ENCODE peak calls at places on chromosomes 4 and X, in five cellular contexts. One of them, this sample, is unnamed.

GRCh38 chr4:128393111-128393704 is 105.6 kb upstream of the PGRMC2 start:
- DNase-seq in stomach: no peak
- DNase-seq in cardiac muscle cell: peak; percentile 82
- DNase-seq in heart left ventricle: peak; percentile 37
- DNase-seq in lower lobe of right lung: no peak
- DNase-seq in this sample: no peak

GRCh38 chrX:15838017-15838416 is 16.6 kb downstream of the AP1S2 start:
- DNase-seq in lower lobe of right lung: no peak
- DNase-seq in stomach: no peak
- DNase-seq in cardiac muscle cell: no peak
- DNase-seq in heart left ventricle: no peak
- DNase-seq in this sample: no peak

GRCh38 chr4:23364167-23364566 is 525.7 kb downstream of the PPARGC1A start:
- DNase-seq in heart left ventricle: no peak
- DNase-seq in stomach: no peak
- DNase-seq in cardiac muscle cell: no peak
- DNase-seq in lower lobe of right lung: no peak
- DNase-seq in this sample: no peak

GRCh38 chrX:136665258-136665900 is 17.4 kb downstream of the CD40LG start:
- DNase-seq in stomach: no peak
- DNase-seq in cardiac muscle cell: no peak
- DNase-seq in lower lobe of right lung: no peak
- DNase-seq in heart left ventricle: no peak
- DNase-seq in this sample: no peak

GRCh38 chr4:186137193-186137792 is 32.8 kb downstream of the FAM149A start:
- DNase-seq in lower lobe of right lung: no peak
- DNase-seq in stomach: no peak
- DNase-seq in cardiac muscle cell: peak; percentile 33
- DNase-seq in heart left ventricle: no peak
- DNase-seq in this sample: no peak

GRCh38 chr4:1344696-1345095 is 2.3 kb upstream of the UVSSA start:
- DNase-seq in stomach: no peak
- DNase-seq in heart left ventricle: peak; percentile 5
- DNase-seq in cardiac muscle cell: no peak
- DNase-seq in lower lobe of right lung: peak; percentile 53
- DNase-seq in this sample: no peak

GRCh38 chr4:8252301-8253173 is 17.0 kb upstream of the HTRA3 start:
- DNase-seq in heart left ventricle: no peak
- DNase-seq in stomach: no peak
- DNase-seq in cardiac muscle cell: peak; percentile 37
- DNase-seq in lower lobe of right lung: no peak
- DNase-seq in this sample: no peak

GRCh38 chr4:101175896-101176676 is 171.2 kb downstream of the PPP3CA start:
- DNase-seq in lower lobe of right lung: no peak
- DNase-seq in stomach: no peak
- DNase-seq in heart left ventricle: peak; percentile 40
- DNase-seq in cardiac muscle cell: peak; percentile 21
- DNase-seq in this sample: no peak

GRCh38 chr4:80197132-80197573 is at the start of gene PRDM8:
- DNase-seq in cardiac muscle cell: no peak
- DNase-seq in lower lobe of right lung: no peak
- DNase-seq in heart left ventricle: no peak
- DNase-seq in stomach: no peak
- DNase-seq in this sample: no peak

GRCh38 chr4:89752932-89753598 is 83.9 kb downstream of the SNCA start:
- DNase-seq in heart left ventricle: no peak
- DNase-seq in stomach: no peak
- DNase-seq in lower lobe of right lung: no peak
- DNase-seq in cardiac muscle cell: no peak
- DNase-seq in this sample: no peak

GRCh38 chrX:3962511-3963350 is 249.3 kb upstream of the PRKX start:
- DNase-seq in cardiac muscle cell: peak; percentile 45
- DNase-seq in lower lobe of right lung: no peak
- DNase-seq in stomach: no peak
- DNase-seq in heart left ventricle: no peak
- DNase-seq in this sample: no peak

GRCh38 chr4:173857828-173858227 is 327.8 kb upstream of the HAND2 start:
- DNase-seq in heart left ventricle: no peak
- DNase-seq in stomach: no peak
- DNase-seq in lower lobe of right lung: no peak
- DNase-seq in cardiac muscle cell: no peak
- DNase-seq in this sample: no peak

GRCh38 chr4:164177753-164178152 is 576.2 kb upstream of the SMIM31 start:
- DNase-seq in stomach: no peak
- DNase-seq in cardiac muscle cell: no peak
- DNase-seq in heart left ventricle: no peak
- DNase-seq in lower lobe of right lung: no peak
- DNase-seq in this sample: no peak

GRCh38 chrX:65601530-65602281 is 65.7 kb upstream of the MSN start:
- DNase-seq in lower lobe of right lung: peak; percentile 82
- DNase-seq in stomach: peak; percentile 80
- DNase-seq in cardiac muscle cell: no peak
- DNase-seq in heart left ventricle: peak; percentile 92
- DNase-seq in this sample: peak; percentile 5

GRCh38 chr4:165827018-165827417 is 46.0 kb upstream of the TLL1 start:
- DNase-seq in cardiac muscle cell: no peak
- DNase-seq in stomach: no peak
- DNase-seq in lower lobe of right lung: no peak
- DNase-seq in heart left ventricle: no peak
- DNase-seq in this sample: no peak
- TF ChIP-seq CTCF in cardiac muscle cell: no peak
- TF ChIP-seq CTCF in stomach: no peak
- TF ChIP-seq CTCF in lower lobe of right lung: no peak
- TF ChIP-seq CTCF in heart left ventricle: no peak
- TF ChIP-seq CTCF in this sample: no peak

GRCh38 chrX:49164589-49165360 is 2.2 kb downstream of the MAGIX start:
- DNase-seq in heart left ventricle: no peak
- DNase-seq in lower lobe of right lung: no peak
- DNase-seq in stomach: no peak
- DNase-seq in cardiac muscle cell: no peak
- DNase-seq in this sample: no peak

GRCh38 chrX:49160908-49161307 is 1.6 kb upstream of the MAGIX start:
- DNase-seq in heart left ventricle: no peak
- DNase-seq in stomach: no peak
- DNase-seq in lower lobe of right lung: no peak
- DNase-seq in cardiac muscle cell: no peak
- DNase-seq in this sample: no peak

GRCh38 chrX:49165901-49166881 is 3.6 kb downstream of the MAGIX start:
- DNase-seq in cardiac muscle cell: peak; percentile 84
- DNase-seq in lower lobe of right lung: peak; percentile 86
- DNase-seq in heart left ventricle: peak; percentile 88
- DNase-seq in stomach: peak; percentile 66
- DNase-seq in this sample: peak; percentile 37

GRCh38 chrX:49163555-49164419 is 1.2 kb downstream of the MAGIX start:
- DNase-seq in heart left ventricle: peak; percentile 92
- DNase-seq in lower lobe of right lung: peak; percentile 91
- DNase-seq in cardiac muscle cell: peak; percentile 81
- DNase-seq in stomach: peak; percentile 86
- DNase-seq in this sample: no peak

GRCh38 chrX:49162620-49163019 is at the start of gene MAGIX:
- DNase-seq in cardiac muscle cell: no peak
- DNase-seq in stomach: peak; percentile 71
- DNase-seq in heart left ventricle: no peak
- DNase-seq in lower lobe of right lung: no peak
- DNase-seq in this sample: no peak
- H3K27me3 ChIP-seq in cardiac muscle cell: no peaks in the 10 kb centered on the region
- H3K27me3 ChIP-seq in stomach: no peaks in the 10 kb centered on the region
- H3K27me3 ChIP-seq in heart left ventricle: no peaks in the 10 kb centered on the region
- H3K27me3 ChIP-seq in lower lobe of right lung: no peaks in the 10 kb centered on the region
- H3K27me3 ChIP-seq in this sample: no peaks in the 10 kb centered on the region

DNA sequence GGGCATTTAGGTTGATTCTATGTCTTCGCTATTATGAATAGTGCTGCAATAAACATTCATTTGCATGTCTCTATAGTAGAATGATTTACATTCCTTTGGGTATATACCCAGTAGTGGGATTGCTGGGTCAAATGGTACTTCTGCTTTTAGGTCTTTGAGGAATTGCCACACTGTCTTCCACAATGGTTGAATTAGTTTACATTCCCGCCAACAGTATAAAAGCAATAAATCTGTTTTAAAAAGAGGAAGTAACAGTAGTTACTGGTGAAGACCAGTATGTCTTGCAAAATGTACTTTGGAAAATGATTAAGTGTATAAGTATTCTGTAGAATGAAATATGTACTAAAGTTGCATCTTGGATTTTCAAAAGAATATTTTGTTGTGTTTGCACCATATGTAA is 77.3 kb downstream of the SHROOM4 start:
- DNase-seq in cardiac muscle cell: no peak
- DNase-seq in lower lobe of right lung: no peak
- DNase-seq in stomach: no peak
- DNase-seq in heart left ventricle: no peak
- DNase-seq in this sample: no peak
- TF ChIP-seq CTCF in cardiac muscle cell: no peak
- TF ChIP-seq CTCF in lower lobe of right lung: no peak
- TF ChIP-seq CTCF in stomach: no peak
- TF ChIP-seq CTCF in heart left ventricle: no peak
- TF ChIP-seq CTCF in this sample: no peak

GRCh38 chrX:49256268-49256995 is 8.1 kb downstream of the FOXP3 start:
- DNase-seq in stomach: no peak
- DNase-seq in lower lobe of right lung: no peak
- DNase-seq in heart left ventricle: no peak
- DNase-seq in cardiac muscle cell: no peak
- DNase-seq in this sample: no peak
- H3K27me3 ChIP-seq in stomach: no peaks in the 10 kb centered on the region
- H3K27me3 ChIP-seq in lower lobe of right lung: no peaks in the 10 kb centered on the region
- H3K27me3 ChIP-seq in heart left ventricle: no peaks in the 10 kb centered on the region
- H3K27me3 ChIP-seq in cardiac muscle cell: no peaks in the 10 kb centered on the region
- H3K27me3 ChIP-seq in this sample: no peaks in the 10 kb centered on the region

DNA sequence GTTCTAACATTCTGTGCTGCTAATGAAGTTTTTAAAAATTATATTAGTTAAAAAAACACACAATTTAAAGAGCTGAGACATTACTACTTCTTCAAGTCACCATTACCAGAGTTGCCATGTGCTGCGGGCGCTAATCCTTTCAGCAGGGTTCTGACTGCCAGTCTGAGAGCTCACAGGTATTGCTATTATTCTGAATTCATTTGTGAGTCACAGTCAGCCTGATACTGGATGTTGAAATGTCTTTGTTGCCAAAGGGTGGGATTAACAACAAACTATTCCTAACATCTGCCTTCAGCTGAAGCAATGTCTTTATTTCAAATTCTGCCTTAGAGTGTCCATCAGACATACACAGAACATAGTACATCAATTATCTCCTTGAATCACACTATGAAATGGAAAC is 197.1 kb upstream of the FGF13 start:
- DNase-seq in heart left ventricle: no peak
- DNase-seq in cardiac muscle cell: no peak
- DNase-seq in stomach: no peak
- DNase-seq in lower lobe of right lung: no peak
- DNase-seq in this sample: no peak
- TF ChIP-seq CTCF in heart left ventricle: no peak
- TF ChIP-seq CTCF in cardiac muscle cell: no peak
- TF ChIP-seq CTCF in stomach: no peak
- TF ChIP-seq CTCF in lower lobe of right lung: no peak
- TF ChIP-seq CTCF in this sample: no peak